ENCODE peak calls at places on chromosomes 6 and 20, in four cellular contexts. R, X, J and C are unnamed samples.

GRCh38 chr6:105374010-105374420 is 28.9 kb downstream of the PREP start:
- DNase-seq in J (peak), R (no peak), X (no peak), C (no peak)

GRCh38 chr20:539848-540247 is 3.7 kb downstream of the CSNK2A1 start:
- DNase-seq in J (no peak), R (no peak), X (no peak), C (peak)

GRCh38 chr6:33118525-33119123 is 42.8 kb downstream of the HLA-DPB1 start:
- DNase-seq in X (peak), R (no peak), J (no peak), C (peak)

GRCh38 chr6:50849781-50850180 is 31.1 kb downstream of the TFAP2B start:
- DNase-seq in R (no peak), X (no peak), J (no peak), C (no peak)

GRCh38 chr6:42428326-42429041 is 23.2 kb downstream of the TRERF1 start:
- DNase-seq in X (no peak), J (no peak), R (peak), C (no peak)

GRCh38 chr20:14984768-14985622 is 647.6 kb upstream of the FLRT3 start:
- DNase-seq in J (no peak), X (no peak), R (no peak), C (no peak)

GRCh38 chr6:155219858-155220301 is 43.9 kb upstream of the CLDN20 start:
- DNase-seq in J (no peak), R (no peak), X (no peak), C (no peak)

GRCh38 chr6:37693546-37694250 is 4.0 kb downstream of the MDGA1 start:
- DNase-seq in R (no peak), J (no peak), X (no peak), C (no peak)

GRCh38 chr6:39269971-39270370 is 40.7 kb upstream of the KCNK5 start:
- DNase-seq in R (no peak), J (no peak), X (no peak), C (no peak)

GRCh38 chr6:46220351-46221220 is 49.8 kb upstream of the ENPP5 start:
- DNase-seq in R (no peak), J (no peak), X (no peak), C (no peak)

DNA sequence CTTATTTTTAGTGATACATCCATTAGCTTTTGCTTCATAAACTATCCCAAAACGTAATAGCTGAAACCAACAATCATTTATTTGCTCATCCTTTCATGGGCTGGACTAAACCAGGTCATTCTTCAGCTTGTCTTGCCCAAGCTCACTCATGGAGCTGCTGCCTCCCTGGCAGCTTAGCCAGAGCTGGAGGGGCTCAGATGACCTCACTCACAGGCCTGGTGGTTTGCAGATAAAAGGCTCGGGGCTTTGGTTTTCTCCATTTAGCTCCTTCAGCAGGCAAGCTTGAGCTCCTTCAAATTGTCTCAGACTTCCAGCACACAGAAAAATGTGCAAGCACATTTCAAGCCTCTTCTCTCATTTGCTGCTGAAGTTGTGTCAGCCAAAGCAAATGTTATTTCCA is 139.1 kb downstream of the BTBD3 start:
- DNase-seq in R (no peak), J (no peak), X (no peak), C (no peak)
- H3K27ac ChIP-seq in R (no peak), J (no peak), X (no peak), C (no peak)

GRCh38 chr6:84877515-84878210 is 113.3 kb upstream of the TBX18 start:
- DNase-seq in J (no peak), R (no peak), X (no peak), C (no peak)

DNA sequence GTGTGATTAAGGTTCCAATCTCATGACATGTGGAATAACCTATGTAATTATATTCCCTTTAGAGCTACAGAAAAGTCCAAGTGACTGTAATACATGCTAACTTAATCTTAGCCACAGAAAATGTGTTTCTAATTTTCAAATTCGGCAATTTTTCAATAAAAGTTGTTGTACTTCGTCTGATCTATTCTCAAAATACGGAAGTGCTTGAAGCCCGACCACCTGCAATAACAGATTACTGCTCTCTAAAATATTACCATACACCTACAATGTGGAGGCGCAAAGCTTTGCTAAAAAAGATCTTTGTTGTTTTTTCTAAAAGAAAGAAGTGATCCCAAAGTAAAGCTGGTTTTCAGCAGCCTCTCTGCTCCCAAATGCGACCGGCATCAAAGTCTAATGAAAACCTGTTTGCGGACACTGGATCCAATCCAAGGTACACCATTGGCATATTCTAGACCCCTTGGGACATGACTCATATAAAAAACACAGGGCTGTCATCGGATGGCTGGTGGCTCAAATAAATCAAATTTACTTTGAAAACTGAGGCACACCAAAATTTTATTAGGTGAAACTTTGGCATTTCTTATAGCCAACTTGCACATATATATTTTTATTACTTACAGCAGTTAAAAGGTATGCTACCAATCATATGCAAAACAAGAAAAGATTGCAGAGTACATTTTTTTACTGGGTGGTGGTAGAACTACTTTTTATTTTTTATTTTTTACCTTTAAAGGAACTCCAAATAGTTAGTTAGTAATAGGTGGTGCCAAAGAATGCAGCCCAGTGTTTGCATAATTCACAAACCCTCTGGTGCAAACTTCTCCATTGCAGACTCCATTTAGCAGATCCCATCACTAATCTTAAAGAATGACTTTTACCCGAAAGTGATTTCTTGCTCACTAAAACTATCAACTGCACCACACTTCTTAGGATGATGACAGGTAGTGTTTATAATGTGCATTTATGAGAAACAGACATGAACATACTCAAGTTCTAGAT is 118.7 kb upstream of the TBX18 start:
- DNase-seq in X (no peak), J (no peak), R (no peak), C (no peak)
- H3K4me3 ChIP-seq in X (no peak), J (no peak), R (no peak), C (no peak)

DNA sequence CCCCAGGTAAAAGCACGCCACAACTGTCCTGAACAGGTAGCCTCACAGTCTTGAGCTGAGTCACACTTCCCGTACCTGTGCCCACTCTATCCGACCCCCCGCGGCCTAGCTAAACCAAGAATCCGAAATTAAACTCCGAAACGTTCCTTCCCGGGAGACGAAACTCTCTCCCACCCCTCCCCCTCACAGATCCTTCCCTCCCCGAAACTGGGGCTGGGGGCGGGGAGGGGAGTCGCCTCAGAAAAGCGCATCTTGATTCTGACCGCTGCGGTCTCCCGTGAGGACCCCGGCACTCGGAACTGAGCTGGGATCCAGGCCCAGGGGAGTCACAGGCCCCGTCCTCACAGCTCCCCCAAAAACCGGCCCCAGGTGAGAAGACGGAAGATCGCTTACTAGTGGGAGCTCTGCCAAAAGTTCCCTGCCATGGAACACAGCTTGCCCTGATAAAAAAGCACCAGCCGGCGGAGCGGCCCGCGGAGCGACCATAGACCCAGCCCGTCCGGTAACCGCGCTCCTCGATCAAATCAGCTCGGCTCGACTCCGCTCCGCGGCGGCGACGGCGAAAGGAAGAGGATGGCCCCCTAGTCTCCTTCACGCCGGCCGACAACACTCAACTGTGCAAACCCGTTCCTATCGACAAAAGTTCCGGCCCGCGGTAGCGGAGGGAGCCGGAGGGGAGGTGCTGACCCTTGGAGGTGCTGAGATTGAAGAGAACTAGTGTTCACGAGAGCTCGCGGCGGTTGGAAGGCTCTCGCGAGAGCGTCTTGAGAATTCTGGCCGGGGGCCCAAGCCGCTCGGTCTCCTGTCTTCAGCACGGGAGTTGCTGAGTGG is at the start of gene CCNC:
- DNase-seq in R (peak), X (peak), J (peak), C (peak)
- TF ChIP-seq POLR2A in R (no peak), X (peak), J (no peak), C (no peak)

GRCh38 chr20:37475258-37475657 is 45.8 kb upstream of the NNAT start:
- DNase-seq in J (no peak), X (no peak), R (no peak), C (no peak)
- H3K27ac ChIP-seq in J (no peak), X (no peak), R (no peak), C (no peak)

GRCh38 chr20:4791121-4791520 is 69.4 kb downstream of the PRND start:
- DNase-seq in J (no peak), X (no peak), R (no peak), C (no peak)

GRCh38 chr20:4793183-4793582 is 71.5 kb downstream of the PRND start:
- DNase-seq in X (no peak), R (no peak), J (no peak), C (no peak)

GRCh38 chr20:4787069-4787468 is 65.4 kb downstream of the PRND start:
- DNase-seq in J (no peak), R (no peak), X (no peak), C (no peak)

GRCh38 chr20:4787825-4788224 is 66.1 kb downstream of the PRND start:
- DNase-seq in R (no peak), J (no peak), X (no peak), C (no peak)

GRCh38 chr20:4788314-4788713 is 66.6 kb downstream of the PRND start:
- DNase-seq in J (no peak), X (no peak), R (no peak), C (no peak)
- H3K4me3 ChIP-seq in J (no peak), X (no peak), R (no peak), C (no peak)